ENCODE peak calls at places on chromosome X, in four cellular contexts. B is cardiac muscle cell, O is MCF 10A, H is Peyer's patch. A is an unnamed sample.

GRCh38 chrX:147838465-147839131 is 73.1 kb upstream of the FMR1 start:
- DNase-seq in B (no peak), O (peak), H (no peak), A (no peak)

GRCh38 chrX:150475466-150475865 is 93.0 kb upstream of the MTM1 start:
- DNase-seq in B (no peak), O (no peak), H (no peak), A (no peak)

GRCh38 chrX:74104356-74105065 is 199.5 kb upstream of the ZCCHC13 start:
- DNase-seq in B (no peak), O (peak), H (no peak), A (no peak)

GRCh38 chrX:17560385-17560784 is 176.9 kb upstream of the SCML1 start:
- DNase-seq in B (no peak), O (no peak), H (no peak), A (no peak)

GRCh38 chrX:103170216-103170615 is 44.7 kb upstream of the BEX4 start:
- DNase-seq in B (no peak), O (no peak), H (no peak), A (no peak)

GRCh38 chrX:128816919-128817318 is 706.4 kb downstream of the SMARCA1 start:
- DNase-seq in B (peak), O (peak), H (no peak), A (no peak)

GRCh38 chrX:67545772-67546495 is 2.1 kb downstream of the AR start:
- DNase-seq in B (peak), O (no peak), H (no peak), A (no peak)

GRCh38 chrX:48961585-48962091 is 4.2 kb upstream of the OTUD5 start:
- DNase-seq in B (peak), O (no peak), H (peak), A (no peak)

GRCh38 chrX:86171366-86171765 is 23.1 kb downstream of the DACH2 start:
- DNase-seq in B (peak), O (peak), H (no peak), A (no peak)

GRCh38 chrX:72027024-72027913 is 104.4 kb downstream of the RTL5 start:
- DNase-seq in B (peak), O (no peak), H (peak), A (no peak)

GRCh38 chrX:108701633-108702032 is 34.7 kb downstream of the IRS4 start:
- DNase-seq in B (no peak), O (no peak), H (no peak), A (no peak)

GRCh38 chrX:108704839-108705238 is 31.5 kb downstream of the IRS4 start:
- DNase-seq in B (no peak), O (no peak), H (no peak), A (no peak)

GRCh38 chrX:108696690-108697089 is 39.7 kb downstream of the IRS4 start:
- DNase-seq in B (no peak), O (peak), H (no peak), A (no peak)

DNA sequence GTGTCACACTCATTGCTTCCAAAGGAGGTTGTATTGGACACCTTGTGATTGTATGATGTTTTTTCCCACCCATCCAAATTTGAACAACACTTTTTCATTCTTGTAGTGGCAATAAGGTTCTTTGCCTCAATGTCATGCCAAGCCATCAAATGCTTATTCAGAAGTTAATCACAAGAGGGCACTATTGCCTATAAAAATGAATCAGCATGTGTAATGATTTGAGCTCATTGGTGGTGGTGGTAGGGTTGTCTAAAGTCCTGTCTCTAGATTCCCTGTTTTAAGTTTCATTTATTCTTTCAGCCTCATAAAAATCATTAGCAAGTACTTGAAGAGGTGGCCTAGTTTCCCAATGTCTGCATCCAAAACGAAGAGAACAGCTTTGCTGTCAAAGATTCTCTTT is 37.0 kb downstream of the IRS4 start:
- DNase-seq in B (peak), O (peak), H (no peak), A (peak)
- TF ChIP-seq CTCF in B (peak), O (peak), H (peak), A (no peak)

GRCh38 chrX:40298569-40298968 is 200.8 kb upstream of the BCOR start:
- DNase-seq in B (peak), O (no peak), H (no peak), A (no peak)

GRCh38 chrX:40300286-40300890 is 202.6 kb upstream of the BCOR start:
- DNase-seq in B (no peak), O (no peak), H (no peak), A (peak)

GRCh38 chrX:40297949-40298539 is 200.3 kb upstream of the BCOR start:
- DNase-seq in B (peak), O (no peak), H (no peak), A (no peak)

GRCh38 chrX:40299502-40300118 is 201.9 kb upstream of the BCOR start:
- DNase-seq in B (no peak), O (no peak), H (no peak), A (peak)

GRCh38 chrX:40299028-40299479 is 201.3 kb upstream of the BCOR start:
- DNase-seq in B (peak), O (no peak), H (no peak), A (no peak)
- TF ChIP-seq CTCF in B (peak), O (no peak), H (no peak), A (no peak)

GRCh38 chrX:28586891-28587635 is at the start of gene IL1RAPL1:
- DNase-seq in B (peak), O (peak), H (no peak), A (peak)
- TF ChIP-seq CTCF in B (peak), O (peak), H (peak), A (no peak)

GRCh38 chrX:10325606-10326005 is 168.8 kb downstream of the CLCN4 start:
- DNase-seq in B (no peak), O (no peak), H (no peak), A (no peak)

GRCh38 chrX:10329984-10330383 is 173.2 kb downstream of the CLCN4 start:
- DNase-seq in B (no peak), O (no peak), H (no peak), A (no peak)

GRCh38 chrX:10327651-10328050 is 170.9 kb downstream of the CLCN4 start:
- DNase-seq in B (no peak), O (peak), H (no peak), A (no peak)

DNA sequence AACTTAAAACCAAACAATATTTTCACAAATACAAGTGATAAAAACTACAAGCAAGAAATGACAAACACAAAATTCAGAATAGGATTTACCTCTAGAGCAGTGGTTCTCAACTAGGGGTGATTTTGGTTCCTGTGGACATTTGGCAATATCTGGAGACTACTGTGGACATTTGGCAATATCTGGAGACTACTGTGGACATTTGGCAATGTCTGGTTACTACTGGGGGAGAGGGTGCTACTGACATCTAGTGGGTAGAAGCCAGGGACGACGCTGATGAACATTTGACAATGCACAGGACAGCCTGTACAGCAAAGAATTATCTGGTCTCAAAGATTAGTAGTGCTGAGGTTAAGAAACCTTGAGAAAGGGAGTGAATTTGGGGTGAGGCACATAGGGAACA is 169.8 kb downstream of the CLCN4 start:
- DNase-seq in B (no peak), O (peak), H (no peak), A (no peak)
- TF ChIP-seq CTCF in B (peak), O (peak), H (no peak), A (peak)

GRCh38 chrX:53045002-53045401 is 3.6 kb upstream of the GPR173 start:
- DNase-seq in B (no peak), O (no peak), H (no peak), A (no peak)

GRCh38 chrX:53036149-53036548 is 12.4 kb upstream of the GPR173 start:
- DNase-seq in B (no peak), O (no peak), H (no peak), A (no peak)

GRCh38 chrX:53039239-53039638 is 9.3 kb upstream of the GPR173 start:
- DNase-seq in B (no peak), O (no peak), H (no peak), A (no peak)
- TF ChIP-seq CTCF in B (no peak), O (no peak), H (no peak), A (no peak)

DNA sequence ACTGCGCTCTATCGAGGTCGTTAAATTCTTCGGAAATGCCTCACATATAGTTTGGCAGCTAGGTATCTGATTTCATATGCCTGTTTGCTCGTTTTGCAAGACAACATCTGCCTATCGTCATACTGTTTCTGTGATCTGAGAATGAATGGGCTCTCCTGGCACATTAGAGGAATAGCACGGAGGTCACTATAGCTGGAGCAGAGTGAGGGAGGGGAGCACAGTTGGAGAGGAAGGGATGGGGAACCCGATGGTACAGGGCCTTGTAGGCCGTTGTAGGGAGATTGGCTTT is 552 bp downstream of the IKBKG start:
- DNase-seq in B (no peak), O (no peak), H (no peak), A (no peak)
- TF ChIP-seq CTCF in B (no peak), O (no peak), H (no peak), A (no peak)

GRCh38 chrX:121254336-121254735 is 206.9 kb downstream of the GLUD2 start:
- DNase-seq in B (no peak), O (peak), H (no peak), A (no peak)
- TF ChIP-seq CTCF in B (peak), O (no peak), H (no peak), A (no peak)

GRCh38 chrX:38256019-38256418 is 35.3 kb upstream of the SRPX start:
- DNase-seq in B (no peak), O (no peak), H (no peak), A (no peak)

GRCh38 chrX:38262715-38263620 is 42.3 kb upstream of the SRPX start:
- DNase-seq in B (no peak), O (no peak), H (no peak), A (no peak)

DNA sequence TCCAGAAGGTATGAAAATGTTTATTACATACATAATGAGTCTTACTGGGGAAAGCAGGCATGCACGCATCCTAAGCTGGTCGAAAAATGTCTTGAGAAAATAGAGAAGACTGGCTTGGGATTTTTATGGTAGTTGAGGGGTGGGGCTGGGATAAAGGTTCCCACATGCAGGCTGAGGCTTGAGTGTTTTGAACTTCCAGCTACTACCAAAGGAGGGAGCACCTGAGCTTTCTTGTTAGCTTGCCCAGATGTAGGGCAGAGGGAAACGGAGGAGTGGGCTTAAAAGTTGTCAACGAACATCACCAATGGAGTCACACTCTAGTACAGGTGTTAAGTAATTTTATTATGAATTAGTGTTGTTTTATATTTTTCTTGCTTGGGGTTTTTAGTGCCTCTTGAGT is 39.6 kb upstream of the SRPX start:
- DNase-seq in B (peak), O (peak), H (no peak), A (peak)
- TF ChIP-seq CTCF in B (peak), O (peak), H (peak), A (peak)

GRCh38 chrX:125405339-125405738 is 85.7 kb downstream of the TEX13C start:
- DNase-seq in B (no peak), O (no peak), H (no peak), A (no peak)

GRCh38 chrX:125402807-125403206 is 83.1 kb downstream of the TEX13C start:
- DNase-seq in B (no peak), O (no peak), H (no peak), A (no peak)

GRCh38 chrX:125404667-125405160 is 85.0 kb downstream of the TEX13C start:
- DNase-seq in B (no peak), O (no peak), H (no peak), A (no peak)

DNA sequence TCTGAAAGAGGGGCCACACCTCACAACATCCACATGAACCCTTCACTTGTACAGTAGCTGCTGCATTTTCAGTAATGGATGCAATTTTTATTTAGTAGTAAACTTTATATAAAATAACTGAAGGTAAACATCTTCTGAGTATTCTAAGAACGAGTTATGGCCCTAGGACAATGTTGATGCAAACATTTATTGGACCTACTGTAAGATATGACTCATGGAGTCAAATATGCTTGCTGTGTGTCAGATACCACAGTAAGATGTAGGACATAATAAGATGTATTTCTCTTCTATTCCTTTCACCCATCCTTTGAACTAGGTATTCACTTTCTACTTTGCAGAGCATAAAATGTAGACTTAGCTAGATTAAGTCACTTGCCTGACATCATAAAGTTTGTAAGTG is 87.6 kb downstream of the TEX13C start:
- DNase-seq in B (no peak), O (no peak), H (no peak), A (no peak)
- TF ChIP-seq CTCF in B (no peak), O (no peak), H (no peak), A (no peak)

GRCh38 chrX:38004046-38004445 is 2.3 kb upstream of the SYTL5 start:
- DNase-seq in B (no peak), O (peak), H (no peak), A (no peak)
- TF ChIP-seq CTCF in B (no peak), O (no peak), H (no peak), A (no peak)

A was measured in GM20000.